ENCODE peak calls at places on chromosomes 13 and 19, in eight cellular contexts. One of them, this sample, is unnamed.

GRCh38 chr19:38369584-38369983 is 4.8 kb upstream of the PSMD8 start:
- DNase-seq in HCT116: no peak
- DNase-seq in PC-3: no peak
- DNase-seq in hepatocyte: no peak
- DNase-seq in GM23338: no peak
- DNase-seq in OCI-LY7: no peak
- DNase-seq in MM.1S: no peak
- DNase-seq in SK-N-SH: no peak
- DNase-seq in this sample: no peak

GRCh38 chr13:20721454-20722357 is 18.2 kb downstream of the IL17D start:
- DNase-seq in OCI-LY7: no peak
- DNase-seq in MM.1S: no peak
- DNase-seq in SK-N-SH: peak; percentile 67
- DNase-seq in PC-3: peak; percentile 54
- DNase-seq in HCT116: no peak
- DNase-seq in GM23338: peak; percentile 85
- DNase-seq in hepatocyte: peak; percentile 57
- DNase-seq in this sample: peak; percentile 77

GRCh38 chr13:82636119-82636518 is 1246.2 kb downstream of the SLITRK1 start:
- DNase-seq in MM.1S: no peak
- DNase-seq in GM23338: no peak
- DNase-seq in HCT116: no peak
- DNase-seq in OCI-LY7: no peak
- DNase-seq in hepatocyte: no peak
- DNase-seq in SK-N-SH: no peak
- DNase-seq in PC-3: peak; percentile 65
- DNase-seq in this sample: no peak

GRCh38 chr19:13764821-13765394 is 586 bp downstream of the MRI1 start:
- DNase-seq in PC-3: peak; percentile 23
- DNase-seq in SK-N-SH: peak; percentile 74
- DNase-seq in GM23338: peak; percentile 58
- DNase-seq in MM.1S: no peak
- DNase-seq in OCI-LY7: no peak
- DNase-seq in hepatocyte: peak; percentile 54
- DNase-seq in HCT116: no peak
- DNase-seq in this sample: peak; percentile 46

GRCh38 chr19:56637976-56638555 is 4.9 kb upstream of the SMIM17 start:
- DNase-seq in GM23338: peak; percentile 91
- DNase-seq in HCT116: no peak
- DNase-seq in MM.1S: peak; percentile 79
- DNase-seq in OCI-LY7: peak; percentile 41
- DNase-seq in hepatocyte: peak; percentile 70
- DNase-seq in PC-3: peak; percentile 76
- DNase-seq in SK-N-SH: no peak
- DNase-seq in this sample: peak; percentile 95

GRCh38 chr13:36509369-36509768 is 77.1 kb downstream of the CCNA1 start:
- DNase-seq in OCI-LY7: no peak
- DNase-seq in HCT116: no peak
- DNase-seq in hepatocyte: no peak
- DNase-seq in PC-3: peak; percentile 22
- DNase-seq in MM.1S: no peak
- DNase-seq in GM23338: peak; percentile 80
- DNase-seq in SK-N-SH: no peak
- DNase-seq in this sample: peak; percentile 35

GRCh38 chr13:20699715-20700114 is 3.8 kb upstream of the IL17D start:
- DNase-seq in GM23338: no peak
- DNase-seq in hepatocyte: no peak
- DNase-seq in OCI-LY7: no peak
- DNase-seq in MM.1S: no peak
- DNase-seq in PC-3: no peak
- DNase-seq in HCT116: no peak
- DNase-seq in SK-N-SH: no peak
- DNase-seq in this sample: no peak

GRCh38 chr19:11479470-11480080 is 1.3 kb downstream of the ELAVL3 start:
- DNase-seq in GM23338: peak; percentile 91
- DNase-seq in HCT116: no peak
- DNase-seq in SK-N-SH: peak; percentile 98
- DNase-seq in PC-3: no peak
- DNase-seq in hepatocyte: peak; percentile 67
- DNase-seq in MM.1S: no peak
- DNase-seq in OCI-LY7: no peak
- DNase-seq in this sample: peak; percentile 85

GRCh38 chr19:47465957-47466356 is 5.7 kb downstream of the SLC8A2 start:
- DNase-seq in GM23338: no peak
- DNase-seq in hepatocyte: no peak
- DNase-seq in MM.1S: no peak
- DNase-seq in PC-3: no peak
- DNase-seq in SK-N-SH: no peak
- DNase-seq in HCT116: no peak
- DNase-seq in OCI-LY7: no peak
- DNase-seq in this sample: no peak

GRCh38 chr19:19627716-19628498 is at the start of gene LPAR2:
- DNase-seq in SK-N-SH: peak; percentile 96
- DNase-seq in hepatocyte: peak; percentile 87
- DNase-seq in PC-3: peak; percentile 70
- DNase-seq in HCT116: peak; percentile 24
- DNase-seq in MM.1S: peak; percentile 59
- DNase-seq in GM23338: peak; percentile 78
- DNase-seq in OCI-LY7: peak; percentile 82
- DNase-seq in this sample: peak; percentile 86

GRCh38 chr13:59038824-59039223 is 1124.9 kb downstream of the DIAPH3 start:
- DNase-seq in SK-N-SH: no peak
- DNase-seq in MM.1S: no peak
- DNase-seq in PC-3: peak; percentile 58
- DNase-seq in HCT116: no peak
- DNase-seq in OCI-LY7: no peak
- DNase-seq in hepatocyte: peak; percentile 28
- DNase-seq in GM23338: no peak
- DNase-seq in this sample: no peak

GRCh38 chr13:42612021-42612765 is 38.2 kb downstream of the TNFSF11 start:
- DNase-seq in OCI-LY7: peak; percentile 13
- DNase-seq in PC-3: peak; percentile 76
- DNase-seq in hepatocyte: no peak
- DNase-seq in HCT116: no peak
- DNase-seq in MM.1S: no peak
- DNase-seq in GM23338: no peak
- DNase-seq in SK-N-SH: no peak
- DNase-seq in this sample: no peak

GRCh38 chr19:14672043-14672872 is 2.4 kb downstream of the ADGRE3 start:
- DNase-seq in PC-3: no peak
- DNase-seq in hepatocyte: no peak
- DNase-seq in MM.1S: no peak
- DNase-seq in OCI-LY7: peak; percentile 31
- DNase-seq in GM23338: no peak
- DNase-seq in SK-N-SH: no peak
- DNase-seq in HCT116: no peak
- DNase-seq in this sample: no peak

GRCh38 chr13:47281981-47282380 is 385.1 kb upstream of the HTR2A start:
- DNase-seq in SK-N-SH: no peak
- DNase-seq in OCI-LY7: no peak
- DNase-seq in HCT116: no peak
- DNase-seq in MM.1S: no peak
- DNase-seq in hepatocyte: no peak
- DNase-seq in GM23338: no peak
- DNase-seq in PC-3: no peak
- DNase-seq in this sample: no peak

GRCh38 chr19:4660181-4660791 is 9.9 kb downstream of the MYDGF start:
- DNase-seq in PC-3: peak; percentile 64
- DNase-seq in OCI-LY7: peak; percentile 36
- DNase-seq in HCT116: no peak
- DNase-seq in SK-N-SH: no peak
- DNase-seq in MM.1S: peak; percentile 41
- DNase-seq in GM23338: peak; percentile 79
- DNase-seq in hepatocyte: peak; percentile 48
- DNase-seq in this sample: peak; percentile 58
- TF ChIP-seq CTCF in PC-3: peak; percentile 71
- TF ChIP-seq CTCF in OCI-LY7: peak; percentile 61
- TF ChIP-seq CTCF in HCT116: peak; percentile 69
- TF ChIP-seq CTCF in SK-N-SH: peak; percentile 31
- TF ChIP-seq CTCF in MM.1S: peak; percentile 48
- TF ChIP-seq CTCF in GM23338: peak; percentile 53
- TF ChIP-seq CTCF in hepatocyte: peak; percentile 24
- TF ChIP-seq CTCF in this sample: peak; percentile 42

DNA sequence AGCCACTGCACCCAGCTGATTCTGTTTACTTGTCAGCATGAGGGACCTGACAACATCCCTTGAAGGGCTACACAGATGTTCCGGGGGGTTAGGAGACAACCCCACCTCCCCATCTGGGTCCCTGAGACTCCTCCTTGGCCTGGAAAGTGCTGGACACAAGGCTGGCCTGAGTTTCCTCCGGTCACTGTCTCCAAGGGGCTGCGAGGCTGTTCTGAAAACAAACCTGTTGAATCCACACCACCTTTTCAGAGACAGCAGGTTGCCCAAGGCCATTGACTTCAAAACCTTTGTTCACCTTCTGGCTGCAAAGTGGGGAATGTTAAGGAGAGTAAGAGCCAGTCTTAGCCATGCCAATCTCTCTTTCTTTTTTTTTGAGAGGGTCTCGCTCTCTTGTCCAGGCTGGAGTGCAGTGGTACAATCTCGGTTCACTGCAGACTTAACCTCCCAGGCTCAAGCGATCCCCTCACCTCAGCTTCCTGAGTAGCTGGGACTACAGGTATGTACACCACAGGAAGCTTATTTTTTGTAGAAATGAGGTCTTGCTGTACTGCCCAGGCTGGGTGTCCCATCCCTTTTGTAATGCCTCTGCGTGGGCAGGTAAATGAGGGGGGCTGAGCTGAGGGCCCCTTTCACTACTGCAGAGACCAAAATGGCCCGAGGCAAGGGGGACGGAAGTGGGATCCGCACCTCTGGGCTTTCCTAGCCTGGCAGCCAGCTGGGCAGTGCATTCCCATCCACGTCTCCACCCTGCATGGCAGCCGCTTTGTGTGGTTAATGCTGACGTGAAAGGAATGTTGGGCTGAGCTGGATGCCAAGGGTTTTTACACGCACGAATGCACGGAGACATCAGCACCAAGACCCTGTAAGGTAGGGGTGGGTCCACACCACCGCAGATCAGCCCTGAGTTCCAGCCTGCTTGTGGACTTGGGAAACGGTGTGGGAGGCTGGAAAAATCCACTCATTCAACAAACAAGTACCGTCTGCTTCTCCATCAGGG is 1.9 kb upstream of the ZNF628 start:
- DNase-seq in MM.1S: no peak
- DNase-seq in HCT116: no peak
- DNase-seq in SK-N-SH: no peak
- DNase-seq in OCI-LY7: no peak
- DNase-seq in hepatocyte: no peak
- DNase-seq in GM23338: no peak
- DNase-seq in PC-3: no peak
- DNase-seq in this sample: peak; percentile 61
- H3K4me3 ChIP-seq in MM.1S: no peak overlapping the region
- H3K4me3 ChIP-seq in HCT116: peak overlapping the region; percentile 1
- H3K4me3 ChIP-seq in SK-N-SH: no peak overlapping the region
- H3K4me3 ChIP-seq in OCI-LY7: no peak overlapping the region
- H3K4me3 ChIP-seq in hepatocyte: no peak overlapping the region
- H3K4me3 ChIP-seq in GM23338: no peak overlapping the region
- H3K4me3 ChIP-seq in PC-3: no peak overlapping the region
- H3K4me3 ChIP-seq in this sample: no peak overlapping the region

DNA sequence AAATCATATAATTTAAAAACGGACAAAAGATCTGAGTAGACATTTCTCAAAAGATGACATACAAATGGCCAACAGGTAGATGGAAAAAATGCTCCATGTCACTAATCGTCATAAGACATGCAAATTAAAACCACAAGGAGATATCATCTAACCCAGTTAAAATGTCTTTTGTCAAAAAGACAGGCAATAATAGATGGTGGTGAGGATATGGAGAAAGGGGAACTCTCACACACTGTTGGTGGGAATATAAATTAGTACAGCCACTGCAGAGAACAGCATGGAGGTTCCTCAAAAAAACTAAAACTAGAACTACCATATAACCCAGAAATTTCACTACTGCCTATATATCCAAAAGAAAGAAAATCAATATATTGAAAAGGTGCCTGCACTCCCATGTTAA is 37.9 kb downstream of the OR10H4 start:
- DNase-seq in MM.1S: no peak
- DNase-seq in GM23338: no peak
- DNase-seq in hepatocyte: no peak
- DNase-seq in PC-3: no peak
- DNase-seq in OCI-LY7: no peak
- DNase-seq in SK-N-SH: no peak
- DNase-seq in HCT116: no peak
- DNase-seq in this sample: no peak
- TF ChIP-seq EZH2phosphoT487 in MM.1S: no peak
- TF ChIP-seq EZH2phosphoT487 in GM23338: no peak
- TF ChIP-seq EZH2phosphoT487 in hepatocyte: no peak
- TF ChIP-seq EZH2phosphoT487 in PC-3: no peak
- TF ChIP-seq EZH2phosphoT487 in OCI-LY7: no peak
- TF ChIP-seq EZH2phosphoT487 in SK-N-SH: no peak
- TF ChIP-seq EZH2phosphoT487 in HCT116: no peak
- TF ChIP-seq EZH2phosphoT487 in this sample: no peak

GRCh38 chr13:103515410-103515809 is 449.2 kb upstream of the SLC10A2 start:
- DNase-seq in HCT116: no peak
- DNase-seq in SK-N-SH: peak; percentile 23
- DNase-seq in GM23338: no peak
- DNase-seq in MM.1S: no peak
- DNase-seq in OCI-LY7: no peak
- DNase-seq in hepatocyte: no peak
- DNase-seq in PC-3: no peak
- DNase-seq in this sample: no peak

GRCh38 chr13:103514188-103514587 is 448.0 kb upstream of the SLC10A2 start:
- DNase-seq in OCI-LY7: no peak
- DNase-seq in SK-N-SH: no peak
- DNase-seq in hepatocyte: no peak
- DNase-seq in GM23338: no peak
- DNase-seq in MM.1S: no peak
- DNase-seq in PC-3: no peak
- DNase-seq in HCT116: no peak
- DNase-seq in this sample: no peak

DNA sequence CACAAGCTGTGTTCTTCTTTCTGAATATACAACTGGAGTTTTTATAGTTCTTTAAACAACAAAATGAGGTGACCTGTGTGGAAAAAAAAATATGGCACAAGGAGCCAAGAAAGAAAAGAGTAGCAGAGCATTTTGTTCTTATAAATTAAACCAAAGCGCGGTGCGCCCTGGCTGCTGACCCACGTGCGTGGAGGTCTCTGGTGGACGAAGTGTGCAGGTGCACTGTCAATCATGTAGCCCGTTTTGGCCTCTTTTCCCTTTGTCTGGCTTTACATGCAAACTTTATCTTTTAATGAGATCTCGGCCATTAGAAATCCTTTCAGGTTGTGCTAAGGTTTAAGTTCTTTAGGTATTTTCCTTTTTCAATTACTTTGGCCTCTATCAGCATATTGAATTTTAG is 443.8 kb upstream of the SLC10A2 start:
- DNase-seq in GM23338: peak; percentile 27
- DNase-seq in HCT116: no peak
- DNase-seq in hepatocyte: no peak
- DNase-seq in OCI-LY7: no peak
- DNase-seq in MM.1S: no peak
- DNase-seq in PC-3: no peak
- DNase-seq in SK-N-SH: no peak
- DNase-seq in this sample: peak; percentile 26
- TF ChIP-seq CTCF in GM23338: peak; percentile 37
- TF ChIP-seq CTCF in HCT116: peak; percentile 11
- TF ChIP-seq CTCF in hepatocyte: no peak
- TF ChIP-seq CTCF in OCI-LY7: no peak
- TF ChIP-seq CTCF in MM.1S: no peak
- TF ChIP-seq CTCF in PC-3: peak; percentile 28
- TF ChIP-seq CTCF in SK-N-SH: no peak
- TF ChIP-seq CTCF in this sample: peak; percentile 39

This sample was measured in neural progenitor cell.